ENCODE peak calls at places on chromosomes 16 and 17, in four cellular contexts. S is effector CD4-positive, alpha-beta T cell; Z is naive thymus-derived CD4-positive, alpha-beta T cell; C is heart right ventricle. K is an unnamed sample.

GRCh38 chr16:11034481-11034931 is 90.1 kb downstream of the CLEC16A start:
- DNase-seq in S (no peak), Z (no peak), C (no peak), K (no peak)

GRCh38 chr16:85969591-85969990 is 70.6 kb downstream of the IRF8 start:
- DNase-seq in S (no peak), Z (no peak), C (no peak), K (no peak)

GRCh38 chr17:2050871-2051387 is 4.0 kb upstream of the HIC1 start:
- DNase-seq in S (no peak), Z (no peak), C (no peak), K (no peak)

GRCh38 chr16:26952411-26952810 is 114.3 kb upstream of the C16orf82 start:
- DNase-seq in S (no peak), Z (no peak), C (no peak), K (no peak)

GRCh38 chr17:15255713-15256454 is 9.2 kb downstream of the PMP22 start:
- DNase-seq in S (no peak), Z (no peak), C (no peak), K (no peak)

GRCh38 chr17:65530985-65531507 is 30.4 kb downstream of the AXIN2 start:
- DNase-seq in S (no peak), Z (no peak), C (peak; percentile 32), K (no peak)

GRCh38 chr17:40553694-40554534 is 11.4 kb downstream of the CCR7 start:
- DNase-seq in S (no peak), Z (peak; percentile 55), C (peak; percentile 72), K (no peak)

GRCh38 chr17:9902116-9902515 is 3.0 kb downstream of the RCVRN start:
- DNase-seq in S (no peak), Z (no peak), C (no peak), K (no peak)

GRCh38 chr17:70037498-70037897 is 37.5 kb upstream of the KCNJ16 start:
- DNase-seq in S (no peak), Z (no peak), C (no peak), K (no peak)

GRCh38 chr16:51150159-51150893 is 744 bp downstream of the SALL1 start:
- DNase-seq in S (no peak), Z (no peak), C (no peak), K (no peak)

GRCh38 chr17:63286254-63286653 is 159.9 kb downstream of the CYB561 start:
- DNase-seq in S (no peak), Z (no peak), C (no peak), K (no peak)

GRCh38 chr16:74257061-74257460 is 39.6 kb upstream of the PSMD7 start:
- DNase-seq in S (no peak), Z (no peak), C (no peak), K (no peak)

GRCh38 chr16:64962786-64963185 is 159.1 kb downstream of the CDH11 start:
- DNase-seq in S (no peak), Z (no peak), C (no peak), K (no peak)

GRCh38 chr17:8243827-8244226 is 4.0 kb downstream of the CTC1 start:
- DNase-seq in S (peak; percentile 15), Z (no peak), C (no peak), K (no peak)

GRCh38 chr17:57312242-57312641 is 55.9 kb downstream of the MSI2 start:
- DNase-seq in S (no peak), Z (no peak), C (no peak), K (no peak)

GRCh38 chr17:3794890-3795757 is 5.9 kb downstream of the ITGAE start:
- DNase-seq in S (peak; percentile 32), Z (no peak), C (no peak), K (peak; percentile 88)

GRCh38 chr16:16163571-16163970 is 59.7 kb downstream of the ABCC6 start:
- DNase-seq in S (no peak), Z (no peak), C (no peak), K (no peak)

GRCh38 chr16:19338335-19338734 is 52.8 kb downstream of the CLEC19A start:
- DNase-seq in S (no peak), Z (no peak), C (no peak), K (no peak)

GRCh38 chr17:36550491-36551417 is 6.0 kb downstream of the GGNBP2 start:
- DNase-seq in S (no peak), Z (no peak), C (no peak), K (no peak)

GRCh38 chr17:75617675-75618074 is 15.6 kb upstream of the SMIM5 start:
- DNase-seq in S (no peak), Z (no peak), C (no peak), K (no peak)

GRCh38 chr17:35877345-35878029 is 2.7 kb downstream of the CCL5 start:
- DNase-seq in S (no peak), Z (no peak), C (no peak), K (no peak)

GRCh38 chr17:44004077-44004760 is at the start of gene NAGS:
- DNase-seq in S (no peak), Z (no peak), C (no peak), K (no peak)

GRCh38 chr17:39813631-39814030 is 50.5 kb downstream of the IKZF3 start:
- DNase-seq in S (peak; percentile 58), Z (peak; percentile 89), C (no peak), K (no peak)

GRCh38 chr16:82011199-82011641 is at the start of gene SDR42E1:
- DNase-seq in S (peak; percentile 44), Z (peak; percentile 62), C (no peak), K (peak; percentile 41)

GRCh38 chr16:58931436-58931835 is 197.3 kb upstream of the GOT2 start:
- DNase-seq in S (no peak), Z (no peak), C (no peak), K (no peak)

GRCh38 chr16:17519041-17519440 is 48.3 kb upstream of the XYLT1 start:
- DNase-seq in S (no peak), Z (no peak), C (no peak), K (no peak)

GRCh38 chr16:89370601-89371000 is 119.8 kb downstream of the ANKRD11 start:
- DNase-seq in S (no peak), Z (no peak), C (no peak), K (no peak)

GRCh38 chr17:15944720-15945492 is at the start of gene ADORA2B:
- DNase-seq in S (no peak), Z (no peak), C (peak; percentile 41), K (peak; percentile 70)

GRCh38 chr16:30183961-30184429 is 593 bp downstream of the CORO1A start:
- DNase-seq in S (peak; percentile 67), Z (peak; percentile 81), C (peak; percentile 25), K (peak; percentile 87)

GRCh38 chr17:58109197-58109596 is 26.0 kb downstream of the DYNLL2 start:
- DNase-seq in S (no peak), Z (no peak), C (no peak), K (no peak)

GRCh38 chr16:67773569-67774456 is 32.5 kb downstream of the RANBP10 start:
- DNase-seq in S (no peak), Z (no peak), C (peak; percentile 14), K (no peak)

GRCh38 chr17:55426851-55427586 is 5.4 kb upstream of the MMD start:
- DNase-seq in S (no peak), Z (no peak), C (no peak), K (no peak)

GRCh38 chr17:42310281-42311156 is 22.2 kb downstream of the STAT5A start:
- DNase-seq in S (no peak), Z (no peak), C (no peak), K (no peak)

GRCh38 chr17:72699566-72699965 is 392.9 kb downstream of the SLC39A11 start:
- DNase-seq in S (no peak), Z (no peak), C (no peak), K (no peak)

GRCh38 chr16:24977673-24978065 is 37.5 kb downstream of the ARHGAP17 start:
- DNase-seq in S (no peak), Z (no peak), C (no peak), K (no peak)

GRCh38 chr16:19844945-19845641 is 39.6 kb downstream of the GPRC5B start:
- DNase-seq in S (no peak), Z (no peak), C (no peak), K (no peak)

K was measured in stimulated activated effector memory CD8-positive, alpha-beta T cell treated with anti-CD3 and anti-CD28 coated beads, Interleukin-12 subunit alpha, Interleukin-12 subunit beta, amount 100 ng/mL, for 72 hours.